ENCODE peak calls at places on chromosomes 6 and 20, in ten cellular contexts. P, S, L, W, Z, V, M, D, G and F are unnamed samples.

GRCh38 chr6:151276112-151276745 is 36.5 kb downstream of the AKAP12 start:
- DNase-seq in P (peak), S (peak), L (no peak), W (peak), Z (no peak), V (no peak), M (no peak), D (peak), G (no peak), F (no peak)

GRCh38 chr6:28315628-28316027 is 20.3 kb downstream of the ZSCAN31 start:
- DNase-seq in P (no peak), S (no peak), L (no peak), W (no peak), Z (no peak), V (no peak), M (no peak), D (no peak), G (no peak), F (no peak)

GRCh38 chr6:158818008-158818579 is 1.1 kb downstream of the EZR start:
- DNase-seq in P (peak), S (peak), L (peak), W (no peak), Z (peak), V (peak), M (peak), D (peak), G (peak), F (peak)

GRCh38 chr6:47112311-47112710 is 70.2 kb upstream of the ADGRF1 start:
- DNase-seq in P (no peak), S (no peak), L (no peak), W (no peak), Z (no peak), V (no peak), M (no peak), D (no peak), G (no peak), F (no peak)

GRCh38 chr6:6686748-6687601 is 98.5 kb downstream of the LY86 start:
- DNase-seq in P (no peak), S (peak), L (peak), W (no peak), Z (peak), V (peak), M (peak), D (peak), G (no peak), F (peak)

GRCh38 chr20:24469116-24470030 is at the start of gene SYNDIG1:
- DNase-seq in P (no peak), S (no peak), L (no peak), W (no peak), Z (no peak), V (no peak), M (no peak), D (peak), G (no peak), F (no peak)

GRCh38 chr6:74269601-74269860 is 573.5 kb downstream of the CD109 start:
- DNase-seq in P (no peak), S (no peak), L (no peak), W (no peak), Z (no peak), V (no peak), M (no peak), D (no peak), G (no peak), F (no peak)

GRCh38 chr6:118776607-118777549 is 117.1 kb upstream of the ASF1A start:
- DNase-seq in P (no peak), S (peak), L (peak), W (peak), Z (peak), V (peak), M (no peak), D (peak), G (peak), F (no peak)

GRCh38 chr20:61705909-61706308 is 359.8 kb downstream of the TAF4 start:
- DNase-seq in P (no peak), S (no peak), L (no peak), W (no peak), Z (no peak), V (no peak), M (no peak), D (no peak), G (no peak), F (no peak)

GRCh38 chr6:87029711-87030314 is 65.1 kb downstream of the CGA start:
- DNase-seq in P (no peak), S (peak), L (no peak), W (peak), Z (peak), V (no peak), M (no peak), D (no peak), G (peak), F (no peak)

GRCh38 chr6:159094444-159095252 is 49.9 kb upstream of the TAGAP start:
- DNase-seq in P (no peak), S (no peak), L (peak), W (no peak), Z (no peak), V (peak), M (no peak), D (no peak), G (peak), F (peak)

GRCh38 chr6:113103618-113104390 is 753.3 kb upstream of the MARCKS start:
- DNase-seq in P (no peak), S (no peak), L (no peak), W (peak), Z (no peak), V (no peak), M (no peak), D (no peak), G (no peak), F (no peak)

GRCh38 chr6:151576658-151577057 is 82.8 kb downstream of the CCDC170 start:
- DNase-seq in P (no peak), S (no peak), L (no peak), W (no peak), Z (no peak), V (no peak), M (no peak), D (no peak), G (no peak), F (no peak)

GRCh38 chr6:162488444-162488843 is 239.1 kb downstream of the PRKN start:
- DNase-seq in P (no peak), S (no peak), L (no peak), W (no peak), Z (no peak), V (no peak), M (no peak), D (no peak), G (no peak), F (no peak)

GRCh38 chr20:51422912-51423667 is 119.4 kb downstream of the NFATC2 start:
- DNase-seq in P (no peak), S (no peak), L (no peak), W (no peak), Z (no peak), V (no peak), M (no peak), D (no peak), G (peak), F (no peak)

GRCh38 chr6:114439414-114439813 is 96.6 kb upstream of the HS3ST5 start:
- DNase-seq in P (no peak), S (no peak), L (no peak), W (no peak), Z (no peak), V (no peak), M (no peak), D (no peak), G (no peak), F (no peak)

GRCh38 chr6:105733556-105734162 is 330.8 kb upstream of the PREP start:
- DNase-seq in P (no peak), S (peak), L (no peak), W (no peak), Z (no peak), V (no peak), M (no peak), D (no peak), G (no peak), F (no peak)

GRCh38 chr6:117530467-117531242 is 48.2 kb downstream of the DCBLD1 start:
- DNase-seq in P (no peak), S (no peak), L (no peak), W (no peak), Z (no peak), V (no peak), M (no peak), D (no peak), G (no peak), F (no peak)

GRCh38 chr6:36665180-36665579 is 13.3 kb upstream of the CDKN1A start:
- DNase-seq in P (no peak), S (no peak), L (no peak), W (no peak), Z (no peak), V (no peak), M (no peak), D (no peak), G (no peak), F (no peak)

GRCh38 chr20:3218307-3218988 is 9.2 kb downstream of the ITPA start:
- DNase-seq in P (no peak), S (peak), L (peak), W (no peak), Z (peak), V (peak), M (no peak), D (peak), G (peak), F (no peak)

GRCh38 chr20:64053841-64054661 is 4.6 kb upstream of the SOX18 start:
- DNase-seq in P (no peak), S (no peak), L (no peak), W (no peak), Z (peak), V (no peak), M (no peak), D (peak), G (peak), F (no peak)
- TF ChIP-seq CTCF in P (no peak), S (no peak), L (no peak), W (no peak), Z (no peak), V (no peak), M (no peak), D (no peak), G (no peak), F (peak)

GRCh38 chr20:1437222-1437904 is 29.3 kb downstream of the NSFL1C start:
- DNase-seq in P (no peak), S (peak), L (peak), W (peak), Z (peak), V (peak), M (peak), D (peak), G (peak), F (no peak)

GRCh38 chr20:1438361-1438760 is 28.3 kb downstream of the NSFL1C start:
- DNase-seq in P (no peak), S (no peak), L (no peak), W (no peak), Z (no peak), V (no peak), M (no peak), D (no peak), G (no peak), F (no peak)

GRCh38 chr20:1442304-1442703 is 24.3 kb downstream of the NSFL1C start:
- DNase-seq in P (no peak), S (no peak), L (no peak), W (no peak), Z (no peak), V (no peak), M (no peak), D (no peak), G (no peak), F (no peak)

GRCh38 chr20:1441133-1441532 is 25.5 kb downstream of the NSFL1C start:
- DNase-seq in P (no peak), S (no peak), L (no peak), W (no peak), Z (no peak), V (no peak), M (no peak), D (no peak), G (no peak), F (no peak)

GRCh38 chr20:1440024-1440423 is 26.6 kb downstream of the NSFL1C start:
- DNase-seq in P (no peak), S (no peak), L (no peak), W (no peak), Z (peak), V (no peak), M (no peak), D (no peak), G (no peak), F (no peak)
- TF ChIP-seq CTCF in P (no peak), S (no peak), L (peak), W (peak), Z (no peak), V (no peak), M (no peak), D (no peak), G (peak), F (no peak)

DNA sequence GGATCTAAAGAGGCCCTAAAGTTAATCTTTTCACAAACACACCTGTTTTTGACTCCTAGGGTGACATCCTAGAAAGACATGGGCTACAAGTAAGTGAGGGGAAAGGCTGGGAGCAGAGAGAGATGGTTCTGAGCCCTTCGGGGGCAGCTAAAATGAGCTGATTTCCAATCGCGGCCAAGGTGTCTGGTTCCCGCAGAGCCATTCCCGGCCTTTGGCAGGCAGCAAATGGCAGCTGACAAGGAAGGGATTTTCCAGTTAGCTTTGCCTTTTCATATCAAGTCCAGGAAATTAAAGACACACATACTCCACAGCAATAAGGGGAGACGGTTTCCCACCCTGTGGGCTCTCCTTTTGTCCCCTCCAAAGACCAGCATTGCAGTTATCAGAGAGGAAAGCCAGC is 228.5 kb downstream of the ZMYND8 start:
- DNase-seq in P (no peak), S (no peak), L (no peak), W (no peak), Z (no peak), V (no peak), M (no peak), D (no peak), G (no peak), F (no peak)
- TF ChIP-seq CTCF in P (no peak), S (no peak), L (no peak), W (no peak), Z (no peak), V (no peak), M (no peak), D (no peak), G (no peak), F (no peak)

GRCh38 chr20:63652192-63652980 is 838 bp downstream of the STMN3 start:
- DNase-seq in P (no peak), S (no peak), L (no peak), W (no peak), Z (no peak), V (no peak), M (no peak), D (no peak), G (no peak), F (no peak)
- TF ChIP-seq CTCF in P (no peak), S (no peak), L (peak), W (no peak), Z (no peak), V (no peak), M (no peak), D (no peak), G (no peak), F (no peak)

GRCh38 chr6:63813531-63813930 is 177.9 kb downstream of the PHF3 start:
- DNase-seq in P (no peak), S (no peak), L (no peak), W (no peak), Z (no peak), V (no peak), M (no peak), D (no peak), G (no peak), F (no peak)
- TF ChIP-seq CTCF in P (no peak), S (no peak), L (no peak), W (no peak), Z (no peak), V (no peak), M (no peak), D (no peak), G (no peak), F (no peak)

DNA sequence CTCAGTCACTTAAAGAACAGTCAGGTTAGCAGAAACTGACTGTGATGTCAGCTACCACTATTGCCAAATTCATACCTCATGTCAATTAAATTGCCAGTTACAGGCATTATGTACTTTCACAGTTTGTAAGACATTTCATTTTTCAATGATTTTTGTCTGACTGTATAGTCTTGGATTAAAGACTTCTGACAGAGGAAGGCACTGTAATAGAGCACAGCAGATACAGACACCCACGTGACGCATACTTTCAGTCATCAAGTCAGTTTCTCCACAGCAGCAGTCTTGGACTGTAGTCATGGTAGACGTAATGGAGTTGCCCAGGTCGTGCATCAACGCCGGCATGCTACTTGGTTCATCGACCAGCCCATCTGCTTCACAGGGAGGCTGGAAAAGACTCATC is 29.5 kb upstream of the ELOVL5 start:
- DNase-seq in P (no peak), S (no peak), L (no peak), W (no peak), Z (no peak), V (no peak), M (no peak), D (no peak), G (no peak), F (no peak)
- TF ChIP-seq CTCF in P (no peak), S (no peak), L (no peak), W (no peak), Z (no peak), V (no peak), M (no peak), D (no peak), G (no peak), F (no peak)

GRCh38 chr20:63534427-63534830 is 2.7 kb downstream of the PTK6 start:
- DNase-seq in P (no peak), S (peak), L (no peak), W (no peak), Z (no peak), V (no peak), M (no peak), D (no peak), G (no peak), F (no peak)

GRCh38 chr20:63532449-63532971 is 4.7 kb downstream of the PTK6 start:
- DNase-seq in P (no peak), S (no peak), L (no peak), W (no peak), Z (no peak), V (no peak), M (no peak), D (no peak), G (no peak), F (no peak)

GRCh38 chr20:63531686-63532448 is 5.3 kb downstream of the PTK6 start:
- DNase-seq in P (no peak), S (no peak), L (no peak), W (no peak), Z (no peak), V (no peak), M (no peak), D (no peak), G (no peak), F (no peak)

GRCh38 chr20:63533871-63534393 is 3.2 kb downstream of the PTK6 start:
- DNase-seq in P (no peak), S (peak), L (no peak), W (no peak), Z (peak), V (peak), M (no peak), D (no peak), G (no peak), F (no peak)

GRCh38 chr20:63533388-63533787 is 3.8 kb downstream of the PTK6 start:
- DNase-seq in P (no peak), S (no peak), L (no peak), W (no peak), Z (no peak), V (no peak), M (no peak), D (no peak), G (no peak), F (no peak)
- TF ChIP-seq CTCF in P (no peak), S (no peak), L (no peak), W (no peak), Z (no peak), V (no peak), M (no peak), D (no peak), G (no peak), F (no peak)

DNA sequence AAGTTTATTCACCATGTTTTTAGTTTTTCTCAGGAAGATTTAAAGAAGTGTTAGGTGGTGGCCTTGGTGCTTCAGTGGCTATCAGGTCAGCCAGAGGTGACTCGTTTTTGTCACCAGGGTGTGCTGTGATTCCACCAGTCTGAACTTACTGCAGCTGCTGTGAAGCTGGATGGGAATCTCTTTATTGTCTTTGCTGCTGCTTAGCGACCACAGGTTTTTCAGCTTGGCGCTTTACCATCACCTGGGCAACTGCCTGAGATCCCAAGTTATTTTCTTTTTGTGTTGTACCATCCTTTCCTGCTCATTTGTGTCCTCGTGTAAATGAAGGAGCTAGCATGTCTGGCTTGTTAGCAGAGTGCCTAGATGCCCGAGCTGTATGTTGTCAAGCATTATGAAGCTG is 146.9 kb downstream of the MACROD2 start:
- DNase-seq in P (no peak), S (peak), L (no peak), W (no peak), Z (peak), V (peak), M (no peak), D (peak), G (peak), F (no peak)
- TF ChIP-seq CTCF in P (no peak), S (peak), L (no peak), W (no peak), Z (no peak), V (peak), M (peak), D (peak), G (no peak), F (peak)